ENCODE peak calls at places on chromosomes 3 and 15, in ten cellular contexts. J is cardiac fibroblast, D is NCI-H1092 treated with DMSO at 0.1 percent for 48 hours, O is C1 segment of cervical spinal cord, U is cardiac muscle cell, F is activated gamma-delta T cell, V is T-cell, L is glutamatergic neuron, K is caudate nucleus, C is NCI-H1105 treated with DMSO at 0.1 percent for 48 hours. I is an unnamed sample.

GRCh38 chr3:39150803-39151631 is 2.4 kb downstream of the CSRNP1 start:
- DNase-seq in L (peak), V (no peak), U (peak), D (no peak), K (peak), J (peak), C (no peak), F (no peak), O (no peak), I (peak)

GRCh38 chr15:65583701-65584100 is 27.2 kb downstream of the INTS14 start:
- DNase-seq in J (peak), U (no peak), F (no peak), L (no peak), C (peak), O (no peak), V (peak), D (no peak), K (no peak), I (no peak)

GRCh38 chr3:141070727-141071357 is 19.7 kb downstream of the SPSB4 start:
- DNase-seq in C (no peak), D (no peak), K (no peak), O (no peak), F (no peak), L (no peak), J (no peak), V (no peak), U (peak), I (no peak)

GRCh38 chr3:81170298-81170697 is 591.1 kb downstream of the GBE1 start:
- DNase-seq in V (no peak), L (no peak), D (no peak), J (no peak), F (no peak), O (no peak), K (no peak), U (no peak), C (no peak), I (no peak)

GRCh38 chr3:184659797-184660301 is 52.0 kb downstream of the MAGEF1 start:
- DNase-seq in U (peak), D (no peak), C (no peak), F (no peak), L (no peak), K (no peak), O (no peak), V (no peak), J (peak), I (no peak)

GRCh38 chr3:66889758-66890576 is 108.1 kb upstream of the KBTBD8 start:
- DNase-seq in L (no peak), D (no peak), K (no peak), U (no peak), V (no peak), F (no peak), J (no peak), O (no peak), C (no peak), I (no peak)

GRCh38 chr3:122931636-122932035 is 95.9 kb downstream of the SEMA5B start:
- DNase-seq in K (no peak), V (no peak), U (no peak), F (no peak), C (no peak), O (no peak), D (no peak), L (no peak), J (no peak), I (no peak)

GRCh38 chr3:51297333-51297732 is 87.8 kb upstream of the MANF start:
- DNase-seq in K (no peak), O (no peak), L (no peak), D (no peak), C (no peak), U (no peak), J (no peak), F (no peak), V (no peak), I (no peak)

GRCh38 chr3:8651418-8652322 is 7.1 kb upstream of the SSUH2 start:
- DNase-seq in V (no peak), D (no peak), K (no peak), O (no peak), L (no peak), J (no peak), C (peak), U (no peak), F (no peak), I (no peak)

GRCh38 chr3:146227486-146227885 is 23.4 kb downstream of the PLSCR4 start:
- DNase-seq in V (no peak), J (no peak), C (no peak), L (no peak), O (no peak), D (no peak), K (no peak), U (peak), F (no peak), I (no peak)

GRCh38 chr15:98855815-98856539 is 151.6 kb downstream of the PGPEP1L start:
- DNase-seq in K (no peak), D (no peak), J (no peak), V (no peak), C (no peak), U (no peak), F (no peak), L (no peak), O (no peak), I (no peak)

GRCh38 chr3:52882377-52882776 is 15.0 kb downstream of the STIMATE start:
- DNase-seq in J (no peak), C (no peak), K (no peak), O (no peak), U (no peak), V (no peak), D (no peak), L (no peak), F (no peak), I (no peak)

GRCh38 chr3:155712008-155712407 is 32.9 kb downstream of the PLCH1 start:
- DNase-seq in V (no peak), D (no peak), O (no peak), J (peak), K (no peak), F (no peak), U (no peak), C (no peak), L (no peak), I (no peak)

GRCh38 chr3:176964656-176965055 is 232.6 kb downstream of the TBL1XR1 start:
- DNase-seq in L (no peak), F (no peak), U (no peak), J (no peak), K (no peak), C (no peak), V (no peak), D (no peak), O (no peak), I (no peak)

GRCh38 chr3:53500165-53500777 is 5.9 kb downstream of the CACNA1D start:
- DNase-seq in V (no peak), C (no peak), D (no peak), U (no peak), J (no peak), O (no peak), K (no peak), F (no peak), L (no peak), I (no peak)

GRCh38 chr3:133535971-133536634 is 37.4 kb upstream of the CDV3 start:
- DNase-seq in D (peak), V (no peak), F (no peak), U (no peak), J (peak), L (no peak), K (no peak), O (no peak), C (no peak), I (no peak)

GRCh38 chr3:38374221-38374620 is 27.6 kb downstream of the XYLB start:
- DNase-seq in U (no peak), V (peak), C (no peak), O (no peak), L (no peak), J (no peak), K (no peak), D (no peak), F (no peak), I (no peak)

GRCh38 chr15:62453979-62454378 is 288.9 kb upstream of the C2CD4B start:
- DNase-seq in V (no peak), K (no peak), F (no peak), D (no peak), C (no peak), J (peak), O (no peak), L (no peak), U (no peak), I (no peak)